ENCODE peak calls at places on chromosomes 11 and 22, in seven cellular contexts. C is psoas muscle, M is ovary, O is aorta, U is iPS DF 6.9, A is cardiac muscle cell, S is heart right ventricle. I is an unnamed sample.
A peak's percentile ranks its signal among the peaks of the same experiment; 100 is the strongest.

GRCh38 chr22:46070722-46071450 is 79.4 kb upstream of the PPARA start:
- DNase-seq in M (no peak), A (peak; percentile 76), U (no peak), O (peak; percentile 77), S (peak; percentile 78), C (peak; percentile 83), I (peak; percentile 80)

GRCh38 chr11:20156876-20157613 is 3.2 kb downstream of the DBX1 start:
- DNase-seq in S (no peak), A (no peak), C (peak; percentile 13), M (no peak), O (no peak), U (no peak), I (no peak)

GRCh38 chr22:39960791-39961746 is 872 bp downstream of the TMA7B start:
- DNase-seq in C (no peak), O (no peak), U (no peak), A (peak; percentile 98), M (no peak), S (no peak), I (no peak)

GRCh38 chr22:17436382-17436951 is 67.2 kb downstream of the CECR2 start:
- DNase-seq in M (no peak), S (no peak), A (peak; percentile 60), C (no peak), O (no peak), U (no peak), I (no peak)

GRCh38 chr11:102323542-102324261 is 6.4 kb downstream of the BIRC3 start:
- DNase-seq in U (no peak), M (no peak), S (no peak), A (peak; percentile 52), C (no peak), O (no peak), I (no peak)

GRCh38 chr11:102653744-102654291 is 28.7 kb upstream of the MMP20 start:
- DNase-seq in C (no peak), U (no peak), A (no peak), S (no peak), M (no peak), O (no peak), I (no peak)

GRCh38 chr11:126886636-126887035 is 113.9 kb downstream of the KIRREL3 start:
- DNase-seq in U (no peak), S (no peak), A (no peak), M (no peak), C (no peak), O (no peak), I (no peak)

GRCh38 chr11:15692739-15693138 is 578.0 kb downstream of the INSC start:
- DNase-seq in C (no peak), O (no peak), M (no peak), U (no peak), S (no peak), A (peak; percentile 16), I (no peak)

GRCh38 chr11:108392364-108392763 is 75.0 kb downstream of the C11orf65 start:
- DNase-seq in C (no peak), A (no peak), S (no peak), U (no peak), O (no peak), M (no peak), I (no peak)

GRCh38 chr22:20130739-20131592 is 638 bp upstream of the ZDHHC8 start:
- DNase-seq in C (peak; percentile 92), M (peak; percentile 84), O (peak; percentile 92), U (no peak), A (peak; percentile 88), S (peak; percentile 92), I (peak; percentile 83)

GRCh38 chr11:12061851-12062560 is 48.4 kb upstream of the MICAL2 start:
- DNase-seq in S (no peak), U (no peak), M (no peak), A (no peak), O (no peak), C (no peak), I (no peak)

GRCh38 chr11:73047773-73048371 is 94.2 kb downstream of the FCHSD2 start:
- DNase-seq in A (no peak), M (no peak), C (no peak), S (no peak), U (no peak), O (no peak), I (no peak)

GRCh38 chr11:203945-204586 is 3.1 kb downstream of the BET1L start:
- DNase-seq in U (no peak), A (no peak), C (no peak), O (no peak), S (no peak), M (no peak), I (no peak)

GRCh38 chr11:116981216-116981887 is 116.9 kb downstream of the SIK3 start:
- DNase-seq in U (no peak), C (no peak), O (no peak), A (no peak), M (no peak), S (no peak), I (no peak)

GRCh38 chr11:61509058-61510029 is 795 bp downstream of the LRRC10B start:
- DNase-seq in S (peak; percentile 76), A (peak; percentile 72), M (no peak), U (no peak), C (peak; percentile 74), O (peak; percentile 75), I (peak; percentile 82)

GRCh38 chr22:19991395-19991644 is 25.3 kb downstream of the ARVCF start:
- DNase-seq in S (no peak), M (no peak), A (no peak), C (no peak), O (no peak), U (no peak), I (peak; percentile 36)

GRCh38 chr11:101061606-101062005 is 68.0 kb downstream of the PGR start:
- DNase-seq in O (no peak), M (no peak), C (no peak), S (no peak), A (peak; percentile 77), U (no peak), I (no peak)

GRCh38 chr11:133115099-133115498 is 417.2 kb downstream of the OPCML start:
- DNase-seq in A (no peak), C (no peak), O (no peak), M (no peak), U (no peak), S (peak; percentile 55), I (no peak)

GRCh38 chr11:17686185-17686980 is 33.0 kb upstream of the MYOD1 start:
- DNase-seq in U (no peak), C (peak; percentile 67), S (no peak), O (no peak), A (no peak), M (no peak), I (peak; percentile 81)

GRCh38 chr11:61522881-61523280 is 14.3 kb downstream of the LRRC10B start:
- DNase-seq in U (no peak), A (no peak), M (no peak), S (no peak), O (no peak), C (no peak), I (no peak)

GRCh38 chr11:2555891-2556290 is 111.1 kb downstream of the KCNQ1 start:
- DNase-seq in A (no peak), S (peak; percentile 2), O (peak; percentile 34), C (no peak), M (no peak), U (no peak), I (no peak)

GRCh38 chr22:23269441-23270211 is 89.3 kb downstream of the BCR start:
- DNase-seq in O (no peak), S (no peak), A (no peak), C (no peak), U (peak; percentile 52), M (no peak), I (no peak)

GRCh38 chr22:23270212-23270733 is 90.0 kb downstream of the BCR start:
- DNase-seq in A (no peak), C (no peak), O (no peak), S (no peak), U (no peak), M (no peak), I (no peak)

GRCh38 chr22:23272371-23272770 is 92.1 kb downstream of the BCR start:
- DNase-seq in C (no peak), A (no peak), M (no peak), O (no peak), S (no peak), U (no peak), I (no peak)

GRCh38 chr22:23271597-23271908 is 91.2 kb downstream of the BCR start:
- DNase-seq in O (no peak), U (no peak), M (no peak), S (no peak), A (no peak), C (no peak), I (no peak)

GRCh38 chr22:23270798-23271596 is 90.7 kb downstream of the BCR start:
- DNase-seq in A (no peak), C (no peak), S (no peak), M (no peak), U (no peak), O (no peak), I (no peak)
- H3K4me1 ChIP-seq in A (no peaks in the 10 kb centered on the region), C (no peaks in the 10 kb centered on the region), S (no peaks in the 10 kb centered on the region), M (no peaks in the 10 kb centered on the region), U (peaks cover 16% of the 10 kb centered on the region), O (no peaks in the 10 kb centered on the region), I (no peaks in the 10 kb centered on the region)

GRCh38 chr22:42717197-42717967 is 3.3 kb downstream of the A4GALT start:
- DNase-seq in M (no peak), O (no peak), S (no peak), C (no peak), A (peak; percentile 19), U (no peak), I (no peak)

GRCh38 chr22:42714768-42715430 is 5.8 kb downstream of the A4GALT start:
- DNase-seq in A (peak; percentile 46), U (no peak), C (no peak), O (no peak), S (no peak), M (no peak), I (no peak)

GRCh38 chr22:42714308-42714707 is 6.4 kb downstream of the A4GALT start:
- DNase-seq in C (no peak), A (peak; percentile 18), U (no peak), S (no peak), O (no peak), M (no peak), I (no peak)

GRCh38 chr22:42716649-42717127 is 4.0 kb downstream of the A4GALT start:
- DNase-seq in S (no peak), A (no peak), O (no peak), M (no peak), C (no peak), U (no peak), I (no peak)

GRCh38 chr22:42716221-42716620 is 4.4 kb downstream of the A4GALT start:
- DNase-seq in M (no peak), C (no peak), U (no peak), A (no peak), O (no peak), S (no peak), I (no peak)
- H3K4me1 ChIP-seq in M (peaks cover 5% of the 10 kb centered on the region), C (peaks cover 9% of the 10 kb centered on the region), U (peaks cover 5% of the 10 kb centered on the region), A (peaks cover 7% of the 10 kb centered on the region), O (no peaks in the 10 kb centered on the region), S (peaks cover 77% of the 10 kb centered on the region), I (no peaks in the 10 kb centered on the region)

DNA sequence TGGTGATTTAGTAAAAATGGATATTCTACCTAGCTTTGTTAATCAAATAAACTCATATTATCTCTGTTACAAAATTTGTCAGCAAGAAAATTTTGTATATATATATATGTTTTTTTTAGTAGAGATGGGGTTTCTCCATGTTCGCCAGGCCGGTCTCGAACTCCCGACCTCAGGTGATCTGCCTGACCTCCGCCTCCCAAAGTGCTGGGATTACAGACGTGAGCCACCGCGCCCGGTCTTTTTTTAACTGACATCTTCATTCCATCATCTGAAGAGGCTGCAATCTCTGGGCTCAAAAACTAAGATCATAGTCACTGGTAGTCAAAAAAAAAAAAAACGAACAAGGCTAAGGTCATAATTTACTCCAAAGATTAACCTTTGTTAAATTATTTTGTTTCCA is 5.3 kb upstream of the KLHDC7B start:
- DNase-seq in S (no peak), C (no peak), U (no peak), M (no peak), O (peak; percentile 41), A (no peak), I (no peak)
- H3K4me1 ChIP-seq in S (peaks cover 12% of the 10 kb centered on the region), C (peaks cover 5% of the 10 kb centered on the region), U (no peaks in the 10 kb centered on the region), M (no peaks in the 10 kb centered on the region), O (no peaks in the 10 kb centered on the region), A (peaks cover 6% of the 10 kb centered on the region), I (no peaks in the 10 kb centered on the region)

GRCh38 chr11:112159098-112159761 is 4.7 kb downstream of the IL18 start:
- DNase-seq in U (no peak), S (no peak), C (no peak), O (no peak), A (no peak), M (no peak), I (no peak)
- H3K4me1 ChIP-seq in U (peaks cover 1% of the 10 kb centered on the region), S (no peaks in the 10 kb centered on the region), C (peaks cover 29% of the 10 kb centered on the region), O (no peaks in the 10 kb centered on the region), A (no peaks in the 10 kb centered on the region), M (no peaks in the 10 kb centered on the region), I (no peaks in the 10 kb centered on the region)